ENCODE peak calls at places on chromosome 22, in nine cellular contexts. One of them, this sample, is unnamed.

GRCh38 chr22:22948651-22949611 is 61.3 kb downstream of the IGLL5 start:
- DNase-seq in A549: no peak
- DNase-seq in gastrocnemius medialis: no peak
- DNase-seq in left ventricle myocardium inferior: no peak
- DNase-seq in trophoblast cell: peak; percentile 64
- DNase-seq in right lobe of liver: no peak
- DNase-seq in SK-N-SH: no peak
- DNase-seq in IMR-90: peak; percentile 8
- DNase-seq in upper lobe of right lung: peak; percentile 41
- DNase-seq in this sample: no peak

GRCh38 chr22:30655532-30655931 is 12.1 kb downstream of the DUSP18 start:
- DNase-seq in left ventricle myocardium inferior: no peak
- DNase-seq in trophoblast cell: no peak
- DNase-seq in gastrocnemius medialis: no peak
- DNase-seq in upper lobe of right lung: no peak
- DNase-seq in A549: no peak
- DNase-seq in IMR-90: no peak
- DNase-seq in SK-N-SH: no peak
- DNase-seq in right lobe of liver: no peak
- DNase-seq in this sample: no peak

GRCh38 chr22:26835929-26836528 is 178.6 kb downstream of the MIAT start:
- DNase-seq in IMR-90: peak; percentile 23
- DNase-seq in upper lobe of right lung: no peak
- DNase-seq in trophoblast cell: peak; percentile 6
- DNase-seq in A549: peak; percentile 44
- DNase-seq in right lobe of liver: no peak
- DNase-seq in left ventricle myocardium inferior: no peak
- DNase-seq in SK-N-SH: peak; percentile 41
- DNase-seq in gastrocnemius medialis: no peak
- DNase-seq in this sample: peak; percentile 57

GRCh38 chr22:23282986-23283385 is 102.7 kb downstream of the BCR start:
- DNase-seq in SK-N-SH: no peak
- DNase-seq in IMR-90: no peak
- DNase-seq in right lobe of liver: no peak
- DNase-seq in gastrocnemius medialis: no peak
- DNase-seq in A549: no peak
- DNase-seq in left ventricle myocardium inferior: no peak
- DNase-seq in trophoblast cell: no peak
- DNase-seq in upper lobe of right lung: no peak
- DNase-seq in this sample: no peak

GRCh38 chr22:31212783-31213626 is 907 bp downstream of the LIMK2 start:
- DNase-seq in SK-N-SH: peak; percentile 26
- DNase-seq in right lobe of liver: no peak
- DNase-seq in A549: no peak
- DNase-seq in trophoblast cell: no peak
- DNase-seq in gastrocnemius medialis: no peak
- DNase-seq in upper lobe of right lung: no peak
- DNase-seq in left ventricle myocardium inferior: no peak
- DNase-seq in IMR-90: no peak
- DNase-seq in this sample: no peak

GRCh38 chr22:43706151-43706550 is 106.0 kb downstream of the EFCAB6 start:
- DNase-seq in trophoblast cell: no peak
- DNase-seq in SK-N-SH: no peak
- DNase-seq in upper lobe of right lung: no peak
- DNase-seq in right lobe of liver: no peak
- DNase-seq in gastrocnemius medialis: no peak
- DNase-seq in left ventricle myocardium inferior: no peak
- DNase-seq in IMR-90: no peak
- DNase-seq in A549: no peak
- DNase-seq in this sample: no peak

GRCh38 chr22:31652911-31653684 is 8.9 kb downstream of the PISD start:
- DNase-seq in left ventricle myocardium inferior: no peak
- DNase-seq in IMR-90: no peak
- DNase-seq in upper lobe of right lung: no peak
- DNase-seq in right lobe of liver: no peak
- DNase-seq in gastrocnemius medialis: no peak
- DNase-seq in A549: no peak
- DNase-seq in trophoblast cell: no peak
- DNase-seq in SK-N-SH: no peak
- DNase-seq in this sample: no peak

GRCh38 chr22:28605362-28605761 is 74.3 kb downstream of the TTC28 start:
- DNase-seq in A549: no peak
- DNase-seq in SK-N-SH: no peak
- DNase-seq in right lobe of liver: no peak
- DNase-seq in IMR-90: no peak
- DNase-seq in gastrocnemius medialis: no peak
- DNase-seq in upper lobe of right lung: no peak
- DNase-seq in trophoblast cell: no peak
- DNase-seq in left ventricle myocardium inferior: no peak
- DNase-seq in this sample: no peak

GRCh38 chr22:23094695-23095466 is 24.6 kb downstream of the GNAZ start:
- DNase-seq in upper lobe of right lung: no peak
- DNase-seq in trophoblast cell: no peak
- DNase-seq in gastrocnemius medialis: no peak
- DNase-seq in right lobe of liver: no peak
- DNase-seq in IMR-90: no peak
- DNase-seq in left ventricle myocardium inferior: no peak
- DNase-seq in SK-N-SH: peak; percentile 41
- DNase-seq in A549: no peak
- DNase-seq in this sample: no peak

GRCh38 chr22:26547426-26547825 is 35.2 kb upstream of the TFIP11 start:
- DNase-seq in SK-N-SH: no peak
- DNase-seq in left ventricle myocardium inferior: no peak
- DNase-seq in right lobe of liver: no peak
- DNase-seq in upper lobe of right lung: no peak
- DNase-seq in trophoblast cell: no peak
- DNase-seq in IMR-90: peak; percentile 11
- DNase-seq in A549: no peak
- DNase-seq in gastrocnemius medialis: no peak
- DNase-seq in this sample: no peak

DNA sequence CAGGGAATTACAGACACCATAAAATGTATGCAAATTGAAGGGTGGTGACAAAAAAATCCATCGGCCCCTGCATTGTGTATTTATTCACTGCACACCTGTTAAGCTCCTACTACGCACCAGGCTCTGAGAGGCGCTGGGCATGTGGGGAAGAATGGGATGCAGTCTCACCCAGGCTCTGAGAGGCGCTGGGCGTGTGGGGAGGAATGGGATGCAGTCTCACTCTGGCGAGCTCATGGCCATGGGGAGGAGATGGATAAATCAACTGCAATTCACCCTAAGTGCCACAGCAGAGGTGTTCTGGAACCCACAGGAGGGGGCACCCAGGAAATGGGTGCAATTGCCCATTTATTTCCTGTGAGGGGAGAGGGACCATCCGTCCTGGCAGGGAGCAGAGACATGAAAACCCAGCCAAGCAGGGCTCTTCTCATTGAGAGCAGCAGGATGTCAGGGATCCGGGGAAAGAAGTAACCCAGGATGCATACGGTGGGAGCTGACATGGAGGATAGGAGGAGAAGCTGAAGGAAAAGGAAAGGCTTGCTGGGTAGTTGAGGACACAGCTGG is 798.7 kb downstream of the TBC1D22A start:
- DNase-seq in IMR-90: no peak
- DNase-seq in SK-N-SH: no peak
- DNase-seq in left ventricle myocardium inferior: no peak
- DNase-seq in trophoblast cell: no peak
- DNase-seq in upper lobe of right lung: no peak
- DNase-seq in A549: no peak
- DNase-seq in gastrocnemius medialis: no peak
- DNase-seq in right lobe of liver: no peak
- DNase-seq in this sample: no peak
- H3K9me3 ChIP-seq in IMR-90: peaks cover 41% of the 10 kb centered on the region
- H3K9me3 ChIP-seq in SK-N-SH: no peaks in the 10 kb centered on the region
- H3K9me3 ChIP-seq in left ventricle myocardium inferior: no peaks in the 10 kb centered on the region
- H3K9me3 ChIP-seq in trophoblast cell: peaks cover 62% of the 10 kb centered on the region
- H3K9me3 ChIP-seq in upper lobe of right lung: no peaks in the 10 kb centered on the region
- H3K9me3 ChIP-seq in A549: no peaks in the 10 kb centered on the region
- H3K9me3 ChIP-seq in gastrocnemius medialis: no peaks in the 10 kb centered on the region
- H3K9me3 ChIP-seq in right lobe of liver: no peaks in the 10 kb centered on the region
- H3K9me3 ChIP-seq in this sample: no peaks in the 10 kb centered on the region

DNA sequence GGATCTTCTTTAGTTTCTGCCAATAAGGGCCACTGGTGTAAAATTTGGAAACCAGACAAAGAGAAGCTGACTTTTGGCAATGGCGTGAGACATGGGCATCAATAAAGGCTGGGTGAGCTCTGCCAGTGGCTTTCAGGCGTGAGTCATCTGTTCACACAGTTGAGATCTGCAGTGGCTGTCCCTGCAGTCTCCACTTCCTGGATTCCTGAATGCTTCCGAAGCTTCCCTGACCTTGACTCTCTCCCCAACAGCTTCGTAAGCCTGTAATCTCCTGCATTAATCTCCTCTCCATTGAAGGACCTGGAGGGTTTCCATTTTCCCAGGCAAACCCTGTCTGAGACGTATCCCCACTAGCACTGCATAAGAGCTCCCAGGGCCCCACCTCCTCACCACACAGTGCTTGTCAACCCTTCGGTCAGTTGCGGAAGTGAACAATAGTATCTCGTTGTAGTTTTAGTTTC is 574.7 kb downstream of the TBC1D22A start:
- DNase-seq in upper lobe of right lung: no peak
- DNase-seq in A549: peak; percentile 73
- DNase-seq in right lobe of liver: no peak
- DNase-seq in gastrocnemius medialis: no peak
- DNase-seq in trophoblast cell: no peak
- DNase-seq in SK-N-SH: no peak
- DNase-seq in IMR-90: peak; percentile 87
- DNase-seq in left ventricle myocardium inferior: no peak
- DNase-seq in this sample: no peak
- H3K9me3 ChIP-seq in upper lobe of right lung: no peaks in the 10 kb centered on the region
- H3K9me3 ChIP-seq in A549: peaks cover 9% of the 10 kb centered on the region
- H3K9me3 ChIP-seq in right lobe of liver: no peaks in the 10 kb centered on the region
- H3K9me3 ChIP-seq in gastrocnemius medialis: no peaks in the 10 kb centered on the region
- H3K9me3 ChIP-seq in trophoblast cell: peaks cover 43% of the 10 kb centered on the region
- H3K9me3 ChIP-seq in SK-N-SH: no peaks in the 10 kb centered on the region
- H3K9me3 ChIP-seq in IMR-90: peaks cover 7% of the 10 kb centered on the region
- H3K9me3 ChIP-seq in left ventricle myocardium inferior: peaks cover 11% of the 10 kb centered on the region
- H3K9me3 ChIP-seq in this sample: no peaks in the 10 kb centered on the region

GRCh38 chr22:49659281-49659923 is 168.3 kb downstream of the BRD1 start:
- DNase-seq in IMR-90: no peak
- DNase-seq in gastrocnemius medialis: no peak
- DNase-seq in A549: no peak
- DNase-seq in trophoblast cell: no peak
- DNase-seq in left ventricle myocardium inferior: no peak
- DNase-seq in SK-N-SH: no peak
- DNase-seq in right lobe of liver: no peak
- DNase-seq in upper lobe of right lung: peak; percentile 59
- DNase-seq in this sample: peak; percentile 28

GRCh38 chr22:49659924-49660315 is 167.8 kb downstream of the BRD1 start:
- DNase-seq in A549: no peak
- DNase-seq in right lobe of liver: no peak
- DNase-seq in upper lobe of right lung: peak; percentile 58
- DNase-seq in SK-N-SH: no peak
- DNase-seq in trophoblast cell: no peak
- DNase-seq in IMR-90: no peak
- DNase-seq in left ventricle myocardium inferior: no peak
- DNase-seq in gastrocnemius medialis: no peak
- DNase-seq in this sample: no peak

GRCh38 chr22:49657974-49658550 is 169.6 kb downstream of the BRD1 start:
- DNase-seq in IMR-90: no peak
- DNase-seq in right lobe of liver: no peak
- DNase-seq in trophoblast cell: no peak
- DNase-seq in left ventricle myocardium inferior: no peak
- DNase-seq in gastrocnemius medialis: no peak
- DNase-seq in A549: no peak
- DNase-seq in SK-N-SH: no peak
- DNase-seq in upper lobe of right lung: peak; percentile 54
- DNase-seq in this sample: no peak

GRCh38 chr22:49660321-49660720 is 167.4 kb downstream of the BRD1 start:
- DNase-seq in IMR-90: no peak
- DNase-seq in trophoblast cell: no peak
- DNase-seq in right lobe of liver: no peak
- DNase-seq in A549: no peak
- DNase-seq in upper lobe of right lung: peak; percentile 58
- DNase-seq in gastrocnemius medialis: no peak
- DNase-seq in left ventricle myocardium inferior: no peak
- DNase-seq in SK-N-SH: no peak
- DNase-seq in this sample: no peak

DNA sequence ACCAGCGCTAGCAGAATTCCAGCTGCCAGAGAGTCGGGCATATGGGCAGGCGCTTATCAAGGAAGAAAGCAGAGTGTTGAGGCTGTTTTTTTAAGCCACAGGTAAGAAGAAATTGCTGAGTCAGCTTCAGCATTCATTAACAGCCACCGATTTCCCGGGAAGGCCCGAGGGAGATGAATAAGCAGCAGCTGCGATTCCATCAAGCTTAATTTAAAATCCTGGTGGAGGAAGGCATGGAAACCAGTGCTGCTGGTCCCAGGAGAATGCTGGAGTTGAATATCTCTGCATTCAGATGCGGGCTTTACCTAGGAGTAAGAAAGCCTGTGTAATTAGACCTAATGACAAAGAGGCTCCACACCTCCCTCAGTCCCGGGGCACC is 168.8 kb downstream of the BRD1 start:
- DNase-seq in A549: no peak
- DNase-seq in gastrocnemius medialis: no peak
- DNase-seq in left ventricle myocardium inferior: no peak
- DNase-seq in right lobe of liver: no peak
- DNase-seq in upper lobe of right lung: peak; percentile 6
- DNase-seq in trophoblast cell: peak; percentile 53
- DNase-seq in SK-N-SH: no peak
- DNase-seq in IMR-90: no peak
- DNase-seq in this sample: no peak
- H3K9me3 ChIP-seq in A549: no peaks in the 10 kb centered on the region
- H3K9me3 ChIP-seq in gastrocnemius medialis: no peaks in the 10 kb centered on the region
- H3K9me3 ChIP-seq in left ventricle myocardium inferior: no peaks in the 10 kb centered on the region
- H3K9me3 ChIP-seq in right lobe of liver: no peaks in the 10 kb centered on the region
- H3K9me3 ChIP-seq in upper lobe of right lung: no peaks in the 10 kb centered on the region
- H3K9me3 ChIP-seq in trophoblast cell: no peaks in the 10 kb centered on the region
- H3K9me3 ChIP-seq in SK-N-SH: no peaks in the 10 kb centered on the region
- H3K9me3 ChIP-seq in IMR-90: peaks cover 38% of the 10 kb centered on the region
- H3K9me3 ChIP-seq in this sample: no peaks in the 10 kb centered on the region

GRCh38 chr22:36554101-36554500 is 25.1 kb upstream of the EIF3D start:
- DNase-seq in upper lobe of right lung: no peak
- DNase-seq in right lobe of liver: no peak
- DNase-seq in SK-N-SH: no peak
- DNase-seq in gastrocnemius medialis: no peak
- DNase-seq in IMR-90: no peak
- DNase-seq in A549: no peak
- DNase-seq in trophoblast cell: no peak
- DNase-seq in left ventricle myocardium inferior: no peak
- DNase-seq in this sample: no peak

GRCh38 chr22:36548606-36549005 is 19.6 kb upstream of the EIF3D start:
- DNase-seq in SK-N-SH: no peak
- DNase-seq in left ventricle myocardium inferior: no peak
- DNase-seq in gastrocnemius medialis: no peak
- DNase-seq in IMR-90: no peak
- DNase-seq in trophoblast cell: no peak
- DNase-seq in upper lobe of right lung: no peak
- DNase-seq in A549: no peak
- DNase-seq in right lobe of liver: peak; percentile 50
- DNase-seq in this sample: no peak

GRCh38 chr22:36549033-36549432 is 20.1 kb upstream of the EIF3D start:
- DNase-seq in left ventricle myocardium inferior: no peak
- DNase-seq in upper lobe of right lung: no peak
- DNase-seq in trophoblast cell: no peak
- DNase-seq in SK-N-SH: no peak
- DNase-seq in right lobe of liver: no peak
- DNase-seq in IMR-90: no peak
- DNase-seq in gastrocnemius medialis: no peak
- DNase-seq in A549: no peak
- DNase-seq in this sample: no peak

GRCh38 chr22:36552300-36552699 is 23.3 kb upstream of the EIF3D start:
- DNase-seq in left ventricle myocardium inferior: no peak
- DNase-seq in A549: no peak
- DNase-seq in trophoblast cell: no peak
- DNase-seq in SK-N-SH: no peak
- DNase-seq in upper lobe of right lung: no peak
- DNase-seq in IMR-90: no peak
- DNase-seq in gastrocnemius medialis: no peak
- DNase-seq in right lobe of liver: no peak
- DNase-seq in this sample: no peak

GRCh38 chr22:36551096-36551495 is 22.1 kb upstream of the EIF3D start:
- DNase-seq in right lobe of liver: no peak
- DNase-seq in IMR-90: no peak
- DNase-seq in A549: no peak
- DNase-seq in upper lobe of right lung: no peak
- DNase-seq in SK-N-SH: no peak
- DNase-seq in trophoblast cell: no peak
- DNase-seq in gastrocnemius medialis: no peak
- DNase-seq in left ventricle myocardium inferior: no peak
- DNase-seq in this sample: no peak
- H3K9me3 ChIP-seq in right lobe of liver: no peaks in the 10 kb centered on the region
- H3K9me3 ChIP-seq in IMR-90: no peaks in the 10 kb centered on the region
- H3K9me3 ChIP-seq in A549: no peaks in the 10 kb centered on the region
- H3K9me3 ChIP-seq in upper lobe of right lung: no peaks in the 10 kb centered on the region
- H3K9me3 ChIP-seq in SK-N-SH: no peaks in the 10 kb centered on the region
- H3K9me3 ChIP-seq in trophoblast cell: no peaks in the 10 kb centered on the region
- H3K9me3 ChIP-seq in gastrocnemius medialis: no peaks in the 10 kb centered on the region
- H3K9me3 ChIP-seq in left ventricle myocardium inferior: no peaks in the 10 kb centered on the region
- H3K9me3 ChIP-seq in this sample: no peaks in the 10 kb centered on the region

This sample was measured in Caco-2.